ENCODE peak calls at places on chromosome 17, in four cellular contexts. One of them, this sample, is unnamed.

GRCh38 chr17:42422412-42422957 is 571 bp downstream of the CAVIN1 start:
- DNase-seq in astrocyte of the spinal cord: no peak
- DNase-seq in heart left ventricle: peak
- DNase-seq in psoas muscle: peak
- DNase-seq in this sample: peak

GRCh38 chr17:67311551-67311950 is 54.8 kb downstream of the PSMD12 start:
- DNase-seq in psoas muscle: no peak
- DNase-seq in astrocyte of the spinal cord: no peak
- DNase-seq in heart left ventricle: no peak
- DNase-seq in this sample: no peak

GRCh38 chr17:32314636-32315035 is 27.3 kb downstream of the C17orf75 start:
- DNase-seq in astrocyte of the spinal cord: no peak
- DNase-seq in heart left ventricle: no peak
- DNase-seq in psoas muscle: no peak
- DNase-seq in this sample: no peak

GRCh38 chr17:73304971-73305786 is 6.6 kb downstream of the CDC42EP4 start:
- DNase-seq in heart left ventricle: peak
- DNase-seq in astrocyte of the spinal cord: peak
- DNase-seq in psoas muscle: peak
- DNase-seq in this sample: no peak

GRCh38 chr17:51016099-51016498 is 104.6 kb downstream of the SPAG9 start:
- DNase-seq in psoas muscle: no peak
- DNase-seq in heart left ventricle: no peak
- DNase-seq in astrocyte of the spinal cord: no peak
- DNase-seq in this sample: no peak

GRCh38 chr17:292016-292415 is 60.6 kb downstream of the RPH3AL start:
- DNase-seq in heart left ventricle: no peak
- DNase-seq in astrocyte of the spinal cord: no peak
- DNase-seq in psoas muscle: no peak
- DNase-seq in this sample: no peak

GRCh38 chr17:75345514-75346167 is 56.4 kb upstream of the SLC25A19 start:
- DNase-seq in heart left ventricle: no peak
- DNase-seq in astrocyte of the spinal cord: no peak
- DNase-seq in psoas muscle: no peak
- DNase-seq in this sample: peak

GRCh38 chr17:17685775-17686291 is 4.6 kb downstream of the RAI1 start:
- DNase-seq in psoas muscle: peak
- DNase-seq in heart left ventricle: no peak
- DNase-seq in astrocyte of the spinal cord: peak
- DNase-seq in this sample: no peak

GRCh38 chr17:72765357-72766153 is 326.9 kb downstream of the SLC39A11 start:
- DNase-seq in astrocyte of the spinal cord: peak
- DNase-seq in heart left ventricle: no peak
- DNase-seq in psoas muscle: no peak
- DNase-seq in this sample: no peak

GRCh38 chr17:81067331-81067730 is 32.4 kb downstream of the BAIAP2 start:
- DNase-seq in astrocyte of the spinal cord: peak
- DNase-seq in psoas muscle: no peak
- DNase-seq in heart left ventricle: no peak
- DNase-seq in this sample: no peak
- TF ChIP-seq CTCF in astrocyte of the spinal cord: no peak
- TF ChIP-seq CTCF in psoas muscle: no peak
- TF ChIP-seq CTCF in heart left ventricle: no peak
- TF ChIP-seq CTCF in this sample: no peak

DNA sequence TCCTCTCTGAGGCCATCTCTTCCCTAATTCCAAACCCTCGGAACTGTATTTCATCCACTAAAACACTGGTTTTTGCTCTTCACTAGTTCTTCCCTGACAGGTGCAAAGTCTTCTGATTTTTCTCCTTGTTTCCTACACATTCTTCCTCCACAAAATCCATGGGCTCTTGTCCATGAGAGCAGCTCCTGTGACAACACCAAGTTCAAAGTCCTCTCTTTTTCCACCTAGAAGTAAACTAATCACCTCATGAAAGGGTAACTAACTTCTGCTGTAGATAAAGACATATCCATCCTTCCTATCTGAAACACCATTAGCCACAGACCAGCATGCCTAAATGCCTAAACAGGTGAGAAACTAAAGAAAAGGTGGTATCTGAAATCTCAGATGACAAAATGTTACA is 2.9 kb downstream of the PIP4K2B start:
- DNase-seq in heart left ventricle: no peak
- DNase-seq in psoas muscle: no peak
- DNase-seq in astrocyte of the spinal cord: no peak
- DNase-seq in this sample: no peak
- H3K4me3 ChIP-seq in heart left ventricle: no peak
- H3K4me3 ChIP-seq in psoas muscle: no peak
- H3K4me3 ChIP-seq in astrocyte of the spinal cord: no peak
- H3K4me3 ChIP-seq in this sample: no peak

GRCh38 chr17:41002814-41003213 is 3.1 kb upstream of the KRTAP3-2 start:
- DNase-seq in heart left ventricle: no peak
- DNase-seq in psoas muscle: no peak
- DNase-seq in astrocyte of the spinal cord: no peak
- DNase-seq in this sample: no peak

GRCh38 chr17:41001795-41002194 is 2.1 kb upstream of the KRTAP3-2 start:
- DNase-seq in psoas muscle: no peak
- DNase-seq in heart left ventricle: no peak
- DNase-seq in astrocyte of the spinal cord: no peak
- DNase-seq in this sample: no peak

GRCh38 chr17:41008811-41009210 is at the start of gene KRTAP3-1:
- DNase-seq in heart left ventricle: no peak
- DNase-seq in psoas muscle: no peak
- DNase-seq in astrocyte of the spinal cord: no peak
- DNase-seq in this sample: no peak

GRCh38 chr17:41003926-41004325 is 4.2 kb upstream of the KRTAP3-2 start:
- DNase-seq in psoas muscle: no peak
- DNase-seq in heart left ventricle: no peak
- DNase-seq in astrocyte of the spinal cord: no peak
- DNase-seq in this sample: no peak

GRCh38 chr17:41004397-41004796 is 4.5 kb downstream of the KRTAP3-1 start:
- DNase-seq in astrocyte of the spinal cord: no peak
- DNase-seq in psoas muscle: no peak
- DNase-seq in heart left ventricle: no peak
- DNase-seq in this sample: no peak
- TF ChIP-seq CTCF in astrocyte of the spinal cord: no peak
- TF ChIP-seq CTCF in psoas muscle: no peak
- TF ChIP-seq CTCF in heart left ventricle: no peak
- TF ChIP-seq CTCF in this sample: no peak

GRCh38 chr17:7019406-7019805 is 3.4 kb upstream of the BCL6B start:
- DNase-seq in astrocyte of the spinal cord: no peak
- DNase-seq in heart left ventricle: no peak
- DNase-seq in psoas muscle: no peak
- DNase-seq in this sample: no peak
- H3K4me3 ChIP-seq in astrocyte of the spinal cord: no peak
- H3K4me3 ChIP-seq in heart left ventricle: peak
- H3K4me3 ChIP-seq in psoas muscle: peak
- H3K4me3 ChIP-seq in this sample: no peak

DNA sequence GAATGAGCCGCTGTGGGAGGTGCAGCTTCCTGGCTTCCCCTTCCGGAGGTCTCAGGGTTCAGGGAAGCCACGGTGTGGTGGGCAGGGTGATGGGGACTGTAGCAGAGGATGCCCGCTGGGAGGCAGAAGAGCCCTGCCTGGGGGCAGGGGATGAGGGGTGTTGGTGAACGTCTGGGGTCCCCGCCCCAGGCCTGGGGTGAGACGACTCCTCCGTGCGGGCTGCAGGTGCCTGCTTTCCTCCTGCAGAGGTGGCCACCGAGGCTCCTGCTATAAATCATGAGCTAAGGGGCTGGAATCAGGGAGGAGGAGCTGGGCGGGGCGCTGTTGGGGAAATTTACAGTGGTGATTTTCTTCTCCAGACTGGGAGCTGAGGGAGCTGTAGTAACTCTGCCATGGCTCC is 167.0 kb downstream of the MRM1 start:
- DNase-seq in heart left ventricle: no peak
- DNase-seq in psoas muscle: no peak
- DNase-seq in astrocyte of the spinal cord: no peak
- DNase-seq in this sample: no peak
- TF ChIP-seq CTCF in heart left ventricle: no peak
- TF ChIP-seq CTCF in psoas muscle: no peak
- TF ChIP-seq CTCF in astrocyte of the spinal cord: peak
- TF ChIP-seq CTCF in this sample: peak

GRCh38 chr17:64779344-64780095 is 117.4 kb upstream of the SMURF2 start:
- DNase-seq in psoas muscle: no peak
- DNase-seq in heart left ventricle: no peak
- DNase-seq in astrocyte of the spinal cord: no peak
- DNase-seq in this sample: no peak
- H3K4me3 ChIP-seq in psoas muscle: peak
- H3K4me3 ChIP-seq in heart left ventricle: peak
- H3K4me3 ChIP-seq in astrocyte of the spinal cord: no peak
- H3K4me3 ChIP-seq in this sample: no peak

GRCh38 chr17:9676084-9676483 is 30.8 kb downstream of the USP43 start:
- DNase-seq in heart left ventricle: no peak
- DNase-seq in astrocyte of the spinal cord: no peak
- DNase-seq in psoas muscle: no peak
- DNase-seq in this sample: no peak
- TF ChIP-seq CTCF in heart left ventricle: no peak
- TF ChIP-seq CTCF in astrocyte of the spinal cord: peak
- TF ChIP-seq CTCF in psoas muscle: no peak
- TF ChIP-seq CTCF in this sample: no peak